ENCODE peak calls at places on chromosomes 12 and 14, in five cellular contexts. One of them, this sample, is unnamed. For H3K4me1, the result is how much of the 10 kb centered on the place peaks cover.

GRCh38 chr14:89856871-89857345 is 97.6 kb downstream of the EFCAB11 start:
- DNase-seq in astrocyte: peak
- DNase-seq in H1: no peak
- DNase-seq in MM.1S: no peak
- DNase-seq in psoas muscle: no peak
- DNase-seq in this sample: peak

GRCh38 chr12:28568709-28569108 is 378.5 kb downstream of the CCDC91 start:
- DNase-seq in H1: no peak
- DNase-seq in psoas muscle: no peak
- DNase-seq in MM.1S: no peak
- DNase-seq in astrocyte: peak
- DNase-seq in this sample: no peak

GRCh38 chr14:35124127-35124526 is 1.8 kb downstream of the PRORP start:
- DNase-seq in psoas muscle: no peak
- DNase-seq in H1: no peak
- DNase-seq in MM.1S: no peak
- DNase-seq in astrocyte: no peak
- DNase-seq in this sample: no peak

GRCh38 chr14:92121207-92121669 is 268 bp downstream of the NDUFB1 start:
- DNase-seq in astrocyte: peak
- DNase-seq in psoas muscle: peak
- DNase-seq in MM.1S: peak
- DNase-seq in H1: no peak
- DNase-seq in this sample: no peak

GRCh38 chr14:105314287-105315185 is at the start of gene PACS2:
- DNase-seq in astrocyte: peak
- DNase-seq in H1: peak
- DNase-seq in MM.1S: peak
- DNase-seq in psoas muscle: peak
- DNase-seq in this sample: peak

GRCh38 chr14:56126514-56126913 is 8.3 kb downstream of the PELI2 start:
- DNase-seq in H1: no peak
- DNase-seq in MM.1S: no peak
- DNase-seq in astrocyte: no peak
- DNase-seq in psoas muscle: no peak
- DNase-seq in this sample: no peak

GRCh38 chr14:98010791-98011190 is 1213.6 kb downstream of the VRK1 start:
- DNase-seq in MM.1S: no peak
- DNase-seq in H1: no peak
- DNase-seq in astrocyte: no peak
- DNase-seq in psoas muscle: no peak
- DNase-seq in this sample: peak

GRCh38 chr12:47837190-47838171 is 17.8 kb upstream of the HDAC7 start:
- DNase-seq in astrocyte: no peak
- DNase-seq in psoas muscle: peak
- DNase-seq in MM.1S: peak
- DNase-seq in H1: no peak
- DNase-seq in this sample: peak

GRCh38 chr14:78997811-78998210 is 827.6 kb downstream of the NRXN3 start:
- DNase-seq in astrocyte: peak
- DNase-seq in MM.1S: no peak
- DNase-seq in psoas muscle: no peak
- DNase-seq in H1: no peak
- DNase-seq in this sample: no peak

GRCh38 chr12:57771271-57771872 is 533 bp downstream of the METTL1 start:
- DNase-seq in psoas muscle: peak
- DNase-seq in MM.1S: peak
- DNase-seq in H1: peak
- DNase-seq in astrocyte: peak
- DNase-seq in this sample: peak

GRCh38 chr14:22856428-22856827 is 15.1 kb upstream of the LRP10 start:
- DNase-seq in MM.1S: no peak
- DNase-seq in astrocyte: no peak
- DNase-seq in H1: no peak
- DNase-seq in psoas muscle: no peak
- DNase-seq in this sample: no peak

GRCh38 chr14:101962503-101962874 is 1.9 kb upstream of the DYNC1H1 start:
- DNase-seq in psoas muscle: peak
- DNase-seq in MM.1S: no peak
- DNase-seq in astrocyte: peak
- DNase-seq in H1: no peak
- DNase-seq in this sample: peak

GRCh38 chr12:18849080-18849479 is 111.2 kb downstream of the CAPZA3 start:
- DNase-seq in H1: no peak
- DNase-seq in astrocyte: peak
- DNase-seq in psoas muscle: no peak
- DNase-seq in MM.1S: no peak
- DNase-seq in this sample: no peak

GRCh38 chr14:72457641-72458040 is 436.3 kb downstream of the DPF3 start:
- DNase-seq in MM.1S: no peak
- DNase-seq in psoas muscle: no peak
- DNase-seq in astrocyte: peak
- DNase-seq in H1: no peak
- DNase-seq in this sample: no peak

GRCh38 chr12:76020281-76020680 is 11.3 kb downstream of the PHLDA1 start:
- DNase-seq in astrocyte: peak
- DNase-seq in MM.1S: no peak
- DNase-seq in H1: no peak
- DNase-seq in psoas muscle: no peak
- DNase-seq in this sample: peak

GRCh38 chr12:122006186-122006926 is 15.3 kb upstream of the BCL7A start:
- DNase-seq in MM.1S: no peak
- DNase-seq in psoas muscle: no peak
- DNase-seq in H1: no peak
- DNase-seq in astrocyte: no peak
- DNase-seq in this sample: no peak

GRCh38 chr14:25237845-25238244 is 187.9 kb upstream of the STXBP6 start:
- DNase-seq in MM.1S: no peak
- DNase-seq in astrocyte: no peak
- DNase-seq in H1: peak
- DNase-seq in psoas muscle: no peak
- DNase-seq in this sample: peak

GRCh38 chr14:94906991-94907587 is 137.2 kb upstream of the GSC start:
- DNase-seq in H1: no peak
- DNase-seq in MM.1S: no peak
- DNase-seq in psoas muscle: no peak
- DNase-seq in astrocyte: no peak
- DNase-seq in this sample: no peak

GRCh38 chr14:100825691-100826331 is at the start of gene MEG3:
- DNase-seq in astrocyte: peak
- DNase-seq in MM.1S: no peak
- DNase-seq in H1: no peak
- DNase-seq in psoas muscle: peak
- DNase-seq in this sample: no peak

GRCh38 chr14:105508069-105508468 is 17.0 kb downstream of the TEDC1 start:
- DNase-seq in H1: no peak
- DNase-seq in MM.1S: no peak
- DNase-seq in psoas muscle: peak
- DNase-seq in astrocyte: no peak
- DNase-seq in this sample: no peak

GRCh38 chr12:7362734-7363133 is 58.9 kb downstream of the ACSM4 start:
- DNase-seq in MM.1S: no peak
- DNase-seq in psoas muscle: no peak
- DNase-seq in H1: no peak
- DNase-seq in astrocyte: no peak
- DNase-seq in this sample: no peak

GRCh38 chr14:57364659-57365450 is 25.5 kb upstream of the NAA30 start:
- DNase-seq in H1: no peak
- DNase-seq in MM.1S: no peak
- DNase-seq in astrocyte: no peak
- DNase-seq in psoas muscle: no peak
- DNase-seq in this sample: no peak

GRCh38 chr12:117563706-117564105 is 202.3 kb upstream of the NOS1 start:
- DNase-seq in astrocyte: no peak
- DNase-seq in MM.1S: no peak
- DNase-seq in H1: no peak
- DNase-seq in psoas muscle: no peak
- DNase-seq in this sample: no peak

GRCh38 chr12:130633771-130634170 is 82.3 kb downstream of the RIMBP2 start:
- DNase-seq in H1: peak
- DNase-seq in MM.1S: no peak
- DNase-seq in psoas muscle: no peak
- DNase-seq in astrocyte: no peak
- DNase-seq in this sample: peak

GRCh38 chr12:24066865-24067264 is 117.4 kb upstream of the SOX5 start:
- DNase-seq in psoas muscle: no peak
- DNase-seq in astrocyte: peak
- DNase-seq in MM.1S: no peak
- DNase-seq in H1: no peak
- DNase-seq in this sample: no peak

GRCh38 chr14:22071001-22071400 is 397.4 kb upstream of the OR4E1 start:
- DNase-seq in psoas muscle: no peak
- DNase-seq in astrocyte: no peak
- DNase-seq in MM.1S: peak
- DNase-seq in H1: no peak
- DNase-seq in this sample: peak

GRCh38 chr12:65449400-65449799 is 170.9 kb downstream of the MSRB3 start:
- DNase-seq in MM.1S: no peak
- DNase-seq in H1: no peak
- DNase-seq in psoas muscle: no peak
- DNase-seq in astrocyte: peak
- DNase-seq in this sample: no peak

GRCh38 chr12:56488041-56488955 is at the start of gene GLS2:
- DNase-seq in H1: peak
- DNase-seq in MM.1S: peak
- DNase-seq in astrocyte: peak
- DNase-seq in psoas muscle: peak
- DNase-seq in this sample: peak

GRCh38 chr12:39619660-39620433 is at the start of gene ABCD2:
- DNase-seq in astrocyte: peak
- DNase-seq in MM.1S: peak
- DNase-seq in psoas muscle: peak
- DNase-seq in H1: no peak
- DNase-seq in this sample: peak

GRCh38 chr12:65205886-65206285 is 36.5 kb downstream of the LEMD3 start:
- DNase-seq in H1: no peak
- DNase-seq in psoas muscle: no peak
- DNase-seq in MM.1S: peak
- DNase-seq in astrocyte: no peak
- DNase-seq in this sample: no peak

GRCh38 chr14:67680121-67680602 is 5.7 kb upstream of the VTI1B start:
- DNase-seq in psoas muscle: no peak
- DNase-seq in H1: no peak
- DNase-seq in astrocyte: peak
- DNase-seq in MM.1S: no peak
- DNase-seq in this sample: no peak

GRCh38 chr12:99043319-99043914 is 398.3 kb downstream of the APAF1 start:
- DNase-seq in H1: peak
- DNase-seq in MM.1S: peak
- DNase-seq in psoas muscle: peak
- DNase-seq in astrocyte: peak
- DNase-seq in this sample: peak

GRCh38 chr12:68381476-68381875 is 49.3 kb upstream of the MDM1 start:
- DNase-seq in astrocyte: no peak
- DNase-seq in MM.1S: no peak
- DNase-seq in psoas muscle: no peak
- DNase-seq in H1: no peak
- DNase-seq in this sample: no peak
- H3K4me1 ChIP-seq in astrocyte: under half
- H3K4me1 ChIP-seq in MM.1S: under half
- H3K4me1 ChIP-seq in psoas muscle: under half
- H3K4me1 ChIP-seq in H1: under half
- H3K4me1 ChIP-seq in this sample: under half

DNA sequence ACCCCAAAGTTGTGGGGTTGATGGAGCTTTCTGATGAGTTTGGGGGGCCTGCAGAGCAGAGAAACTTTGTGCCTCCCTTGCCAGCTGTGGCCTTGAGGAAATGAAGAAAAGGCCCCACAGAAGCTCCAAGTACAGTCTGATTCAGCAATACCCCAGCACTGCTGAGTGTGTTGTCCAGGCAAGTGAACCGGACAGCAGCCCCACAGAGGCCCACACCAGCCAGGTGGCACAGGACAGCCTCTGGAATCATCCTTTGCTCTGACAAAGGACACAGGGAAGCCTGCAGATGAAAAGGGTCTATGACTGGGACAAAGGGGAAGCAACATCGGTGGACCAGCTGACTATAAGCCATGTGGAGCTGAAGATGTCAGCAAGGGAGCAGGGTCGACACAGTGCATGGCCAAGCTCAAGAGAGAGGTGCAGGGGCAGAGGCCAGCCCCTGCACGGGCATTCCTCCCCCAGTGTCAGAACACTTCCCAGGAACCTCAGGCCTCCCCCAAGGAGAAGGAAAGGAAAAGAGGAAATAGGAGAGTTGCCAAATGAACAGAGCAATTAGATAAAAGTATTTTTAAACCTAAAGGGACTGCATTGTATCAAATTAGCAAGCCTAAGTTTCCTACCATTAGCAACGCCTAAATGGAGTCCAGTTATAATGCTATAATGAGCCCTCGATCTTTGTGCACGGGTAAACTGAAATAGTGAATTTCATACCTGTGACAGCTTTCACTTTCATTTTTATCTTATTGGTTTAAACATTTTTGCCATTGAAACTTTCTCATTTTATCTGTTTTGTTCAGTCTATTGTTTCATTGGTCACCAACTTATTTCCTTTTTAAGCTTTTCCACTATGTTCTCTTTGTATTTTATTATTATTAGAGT is 46.3 kb upstream of the PTGDR start:
- DNase-seq in H1: no peak
- DNase-seq in MM.1S: peak
- DNase-seq in astrocyte: no peak
- DNase-seq in psoas muscle: no peak
- DNase-seq in this sample: peak
- H3K4me3 ChIP-seq in H1: no peak
- H3K4me3 ChIP-seq in MM.1S: peak
- H3K4me3 ChIP-seq in astrocyte: no peak
- H3K4me3 ChIP-seq in psoas muscle: peak
- H3K4me3 ChIP-seq in this sample: no peak

GRCh38 chr12:34595749-34596733 is 573.7 kb downstream of the ALG10 start:
- DNase-seq in MM.1S: no peak
- DNase-seq in H1: no peak
- DNase-seq in psoas muscle: peak
- DNase-seq in astrocyte: no peak
- DNase-seq in this sample: no peak

GRCh38 chr12:34597548-34598351 is 575.5 kb downstream of the ALG10 start:
- DNase-seq in MM.1S: no peak
- DNase-seq in H1: no peak
- DNase-seq in psoas muscle: peak
- DNase-seq in astrocyte: no peak
- DNase-seq in this sample: no peak

DNA sequence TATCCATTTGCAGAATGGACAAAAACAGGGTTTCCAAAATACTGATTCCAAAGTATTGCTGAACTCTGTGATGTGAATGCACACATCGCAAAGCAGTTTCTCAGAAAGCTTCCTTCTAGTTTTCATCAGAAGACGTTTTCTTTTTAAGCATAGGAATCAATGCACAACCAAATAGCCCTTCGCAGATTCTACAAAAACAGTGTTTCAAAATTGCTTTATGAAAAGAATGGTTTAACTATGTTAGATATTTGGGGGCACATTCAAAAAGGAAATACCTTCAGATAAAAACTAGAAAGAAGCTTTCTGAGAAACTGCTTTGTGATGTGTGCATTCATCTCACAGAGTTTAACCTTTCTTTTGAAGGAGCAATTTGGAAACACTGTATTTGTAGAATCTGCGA is 569.7 kb downstream of the ALG10 start:
- DNase-seq in psoas muscle: no peak
- DNase-seq in MM.1S: no peak
- DNase-seq in H1: no peak
- DNase-seq in astrocyte: no peak
- DNase-seq in this sample: no peak
- H3K4me1 ChIP-seq in psoas muscle: under half
- H3K4me1 ChIP-seq in MM.1S: under half
- H3K4me1 ChIP-seq in H1: under half
- H3K4me1 ChIP-seq in astrocyte: under half
- H3K4me1 ChIP-seq in this sample: under half

GRCh38 chr12:120228291-120229070 is 27.6 kb upstream of the RPLP0 start:
- DNase-seq in MM.1S: peak
- DNase-seq in astrocyte: peak
- DNase-seq in H1: peak
- DNase-seq in psoas muscle: peak
- DNase-seq in this sample: peak
- H3K4me3 ChIP-seq in MM.1S: no peak
- H3K4me3 ChIP-seq in astrocyte: peak
- H3K4me3 ChIP-seq in H1: no peak
- H3K4me3 ChIP-seq in psoas muscle: peak
- H3K4me3 ChIP-seq in this sample: no peak